ENCODE peak calls at places on chromosomes 5 and 9, in eight cellular contexts. One of them, this sample, is unnamed.

GRCh38 chr9:99103505-99103904 is 1.4 kb upstream of the TGFBR1 start:
- DNase-seq in fibroblast of mammary gland: no peak
- DNase-seq in AG04450: no peak
- DNase-seq in pancreas: no peak
- DNase-seq in lung: no peak
- DNase-seq in RWPE2: no peak
- DNase-seq in cardiac muscle cell: peak; percentile 23
- DNase-seq in neural crest cell: no peak
- DNase-seq in this sample: no peak

GRCh38 chr5:9324348-9325056 is 221.4 kb downstream of the SEMA5A start:
- DNase-seq in fibroblast of mammary gland: peak; percentile 45
- DNase-seq in AG04450: no peak
- DNase-seq in pancreas: no peak
- DNase-seq in lung: no peak
- DNase-seq in RWPE2: no peak
- DNase-seq in cardiac muscle cell: no peak
- DNase-seq in neural crest cell: no peak
- DNase-seq in this sample: no peak

GRCh38 chr9:36725777-36726356 is 153.2 kb downstream of the MELK start:
- DNase-seq in fibroblast of mammary gland: no peak
- DNase-seq in AG04450: no peak
- DNase-seq in pancreas: no peak
- DNase-seq in lung: no peak
- DNase-seq in RWPE2: no peak
- DNase-seq in cardiac muscle cell: peak; percentile 67
- DNase-seq in neural crest cell: no peak
- DNase-seq in this sample: no peak

GRCh38 chr9:4686112-4686511 is 6.7 kb downstream of the CDC37L1 start:
- DNase-seq in fibroblast of mammary gland: no peak
- DNase-seq in AG04450: no peak
- DNase-seq in pancreas: no peak
- DNase-seq in lung: no peak
- DNase-seq in RWPE2: no peak
- DNase-seq in cardiac muscle cell: no peak
- DNase-seq in neural crest cell: no peak
- DNase-seq in this sample: no peak

GRCh38 chr5:59065551-59065950 is 482.7 kb downstream of the RAB3C start:
- DNase-seq in fibroblast of mammary gland: peak; percentile 89
- DNase-seq in AG04450: no peak
- DNase-seq in pancreas: no peak
- DNase-seq in lung: no peak
- DNase-seq in RWPE2: no peak
- DNase-seq in cardiac muscle cell: no peak
- DNase-seq in neural crest cell: no peak
- DNase-seq in this sample: no peak

GRCh38 chr5:112228672-112229071 is 190.4 kb downstream of the EPB41L4A start:
- DNase-seq in fibroblast of mammary gland: no peak
- DNase-seq in AG04450: no peak
- DNase-seq in pancreas: peak; percentile 93
- DNase-seq in lung: peak; percentile 95
- DNase-seq in RWPE2: peak; percentile 92
- DNase-seq in cardiac muscle cell: peak; percentile 88
- DNase-seq in neural crest cell: no peak
- DNase-seq in this sample: peak; percentile 86

GRCh38 chr9:1721219-1721618 is 293.9 kb upstream of the SMARCA2 start:
- DNase-seq in fibroblast of mammary gland: no peak
- DNase-seq in AG04450: no peak
- DNase-seq in pancreas: no peak
- DNase-seq in lung: no peak
- DNase-seq in RWPE2: no peak
- DNase-seq in cardiac muscle cell: no peak
- DNase-seq in neural crest cell: no peak
- DNase-seq in this sample: no peak

GRCh38 chr5:126900796-126901195 is 123.9 kb downstream of the LMNB1 start:
- DNase-seq in fibroblast of mammary gland: no peak
- DNase-seq in AG04450: no peak
- DNase-seq in pancreas: no peak
- DNase-seq in lung: no peak
- DNase-seq in RWPE2: no peak
- DNase-seq in cardiac muscle cell: no peak
- DNase-seq in neural crest cell: no peak
- DNase-seq in this sample: no peak

GRCh38 chr9:80012557-80013330 is 441.0 kb downstream of the TLE4 start:
- DNase-seq in fibroblast of mammary gland: no peak
- DNase-seq in AG04450: no peak
- DNase-seq in pancreas: no peak
- DNase-seq in lung: no peak
- DNase-seq in RWPE2: no peak
- DNase-seq in cardiac muscle cell: no peak
- DNase-seq in neural crest cell: no peak
- DNase-seq in this sample: no peak

GRCh38 chr5:14741721-14742426 is 77.4 kb downstream of the OTULIN start:
- DNase-seq in fibroblast of mammary gland: no peak
- DNase-seq in AG04450: no peak
- DNase-seq in pancreas: no peak
- DNase-seq in lung: no peak
- DNase-seq in RWPE2: no peak
- DNase-seq in cardiac muscle cell: no peak
- DNase-seq in neural crest cell: no peak
- DNase-seq in this sample: no peak

GRCh38 chr5:109888980-109889379 is 199.3 kb downstream of the MAN2A1 start:
- DNase-seq in fibroblast of mammary gland: no peak
- DNase-seq in AG04450: no peak
- DNase-seq in pancreas: no peak
- DNase-seq in lung: no peak
- DNase-seq in RWPE2: no peak
- DNase-seq in cardiac muscle cell: no peak
- DNase-seq in neural crest cell: no peak
- DNase-seq in this sample: no peak

GRCh38 chr9:124708633-124709032 is 62.5 kb downstream of the NR6A1 start:
- DNase-seq in fibroblast of mammary gland: peak; percentile 31
- DNase-seq in AG04450: no peak
- DNase-seq in pancreas: no peak
- DNase-seq in lung: no peak
- DNase-seq in RWPE2: no peak
- DNase-seq in cardiac muscle cell: peak; percentile 13
- DNase-seq in neural crest cell: no peak
- DNase-seq in this sample: no peak

GRCh38 chr9:127973169-127974001 is 7.4 kb downstream of the EEIG1 start:
- DNase-seq in fibroblast of mammary gland: no peak
- DNase-seq in AG04450: no peak
- DNase-seq in pancreas: peak; percentile 94
- DNase-seq in lung: no peak
- DNase-seq in RWPE2: no peak
- DNase-seq in cardiac muscle cell: no peak
- DNase-seq in neural crest cell: no peak
- DNase-seq in this sample: no peak

GRCh38 chr5:60843693-60844428 is at the start of gene ELOVL7:
- DNase-seq in fibroblast of mammary gland: peak; percentile 19
- DNase-seq in AG04450: no peak
- DNase-seq in pancreas: peak; percentile 92
- DNase-seq in lung: peak; percentile 80
- DNase-seq in RWPE2: peak; percentile 92
- DNase-seq in cardiac muscle cell: peak; percentile 88
- DNase-seq in neural crest cell: peak; percentile 53
- DNase-seq in this sample: peak; percentile 86

GRCh38 chr5:77258652-77259051 is 48.2 kb downstream of the PDE8B start:
- DNase-seq in fibroblast of mammary gland: no peak
- DNase-seq in AG04450: no peak
- DNase-seq in pancreas: no peak
- DNase-seq in lung: no peak
- DNase-seq in RWPE2: no peak
- DNase-seq in cardiac muscle cell: no peak
- DNase-seq in neural crest cell: no peak
- DNase-seq in this sample: no peak

GRCh38 chr5:77251921-77252320 is 41.4 kb downstream of the PDE8B start:
- DNase-seq in fibroblast of mammary gland: no peak
- DNase-seq in AG04450: no peak
- DNase-seq in pancreas: no peak
- DNase-seq in lung: no peak
- DNase-seq in RWPE2: no peak
- DNase-seq in cardiac muscle cell: no peak
- DNase-seq in neural crest cell: no peak
- DNase-seq in this sample: no peak

GRCh38 chr5:77259479-77259878 is 49.0 kb downstream of the PDE8B start:
- DNase-seq in fibroblast of mammary gland: no peak
- DNase-seq in AG04450: no peak
- DNase-seq in pancreas: no peak
- DNase-seq in lung: no peak
- DNase-seq in RWPE2: no peak
- DNase-seq in cardiac muscle cell: no peak
- DNase-seq in neural crest cell: no peak
- DNase-seq in this sample: no peak

GRCh38 chr5:77255617-77256016 is 45.1 kb downstream of the PDE8B start:
- DNase-seq in fibroblast of mammary gland: no peak
- DNase-seq in AG04450: no peak
- DNase-seq in pancreas: no peak
- DNase-seq in lung: no peak
- DNase-seq in RWPE2: no peak
- DNase-seq in cardiac muscle cell: no peak
- DNase-seq in neural crest cell: no peak
- DNase-seq in this sample: no peak

DNA sequence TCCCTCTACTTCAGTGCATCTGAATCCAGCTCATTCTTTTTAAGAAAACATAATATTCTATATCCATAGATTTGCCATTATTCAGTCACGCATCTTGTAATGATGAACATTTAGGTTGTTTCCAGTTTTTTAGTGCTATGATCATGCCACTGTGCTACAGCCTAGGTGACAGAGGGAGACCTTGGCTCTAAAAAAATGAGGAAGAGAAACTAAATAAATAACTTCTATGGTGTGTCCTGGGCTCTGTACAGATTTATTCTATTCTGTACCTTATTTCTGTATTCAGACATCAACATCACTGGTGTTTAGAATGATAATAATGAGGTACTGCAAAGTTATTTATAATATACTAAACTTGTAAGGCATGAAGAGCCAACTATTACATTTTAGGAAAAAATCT is 45.9 kb downstream of the PDE8B start:
- DNase-seq in fibroblast of mammary gland: no peak
- DNase-seq in AG04450: no peak
- DNase-seq in pancreas: no peak
- DNase-seq in lung: no peak
- DNase-seq in RWPE2: no peak
- DNase-seq in cardiac muscle cell: no peak
- DNase-seq in neural crest cell: no peak
- DNase-seq in this sample: no peak
- TF ChIP-seq CTCF in fibroblast of mammary gland: no peak
- TF ChIP-seq CTCF in AG04450: no peak
- TF ChIP-seq CTCF in pancreas: no peak
- TF ChIP-seq CTCF in lung: no peak
- TF ChIP-seq CTCF in RWPE2: no peak
- TF ChIP-seq CTCF in cardiac muscle cell: no peak
- TF ChIP-seq CTCF in neural crest cell: no peak
- TF ChIP-seq CTCF in this sample: no peak

GRCh38 chr5:75336625-75337336 is at the start of gene HMGCR:
- DNase-seq in fibroblast of mammary gland: peak; percentile 100
- DNase-seq in AG04450: peak; percentile 98
- DNase-seq in pancreas: peak; percentile 99
- DNase-seq in lung: peak; percentile 99
- DNase-seq in RWPE2: peak; percentile 100
- DNase-seq in cardiac muscle cell: peak; percentile 99
- DNase-seq in neural crest cell: peak; percentile 92
- DNase-seq in this sample: peak; percentile 99
- TF ChIP-seq CTCF in fibroblast of mammary gland: peak; percentile 28
- TF ChIP-seq CTCF in AG04450: no peak
- TF ChIP-seq CTCF in pancreas: no peak
- TF ChIP-seq CTCF in lung: peak; percentile 0
- TF ChIP-seq CTCF in RWPE2: peak; percentile 74
- TF ChIP-seq CTCF in cardiac muscle cell: peak; percentile 7
- TF ChIP-seq CTCF in neural crest cell: peak; percentile 43
- TF ChIP-seq CTCF in this sample: no peak

DNA sequence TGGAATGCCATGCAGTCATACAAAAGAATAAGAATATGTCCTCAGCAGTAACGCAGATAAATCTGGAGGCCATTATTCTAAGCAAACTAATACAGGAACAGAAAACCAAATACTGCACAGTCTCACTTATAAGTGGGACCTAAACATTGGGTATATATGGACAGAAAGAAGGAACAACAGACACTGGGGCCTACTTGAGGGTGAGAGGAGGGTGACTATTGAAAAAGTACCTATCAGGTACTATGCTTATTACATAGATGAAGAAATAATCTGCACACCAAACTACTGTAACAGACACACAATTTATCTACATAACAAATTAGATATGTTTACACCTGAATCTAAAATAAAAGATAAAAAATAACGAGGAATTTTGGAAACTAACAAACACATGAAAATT is 38.8 kb downstream of the MEIKIN start:
- DNase-seq in fibroblast of mammary gland: no peak
- DNase-seq in AG04450: no peak
- DNase-seq in pancreas: no peak
- DNase-seq in lung: no peak
- DNase-seq in RWPE2: no peak
- DNase-seq in cardiac muscle cell: no peak
- DNase-seq in neural crest cell: no peak
- DNase-seq in this sample: no peak
- TF ChIP-seq CTCF in fibroblast of mammary gland: no peak
- TF ChIP-seq CTCF in AG04450: no peak
- TF ChIP-seq CTCF in pancreas: no peak
- TF ChIP-seq CTCF in lung: no peak
- TF ChIP-seq CTCF in RWPE2: no peak
- TF ChIP-seq CTCF in cardiac muscle cell: no peak
- TF ChIP-seq CTCF in neural crest cell: no peak
- TF ChIP-seq CTCF in this sample: no peak

GRCh38 chr5:6418679-6419276 is 29.9 kb upstream of the UBE2QL1 start:
- DNase-seq in fibroblast of mammary gland: no peak
- DNase-seq in AG04450: no peak
- DNase-seq in pancreas: no peak
- DNase-seq in lung: no peak
- DNase-seq in RWPE2: no peak
- DNase-seq in cardiac muscle cell: no peak
- DNase-seq in neural crest cell: no peak
- DNase-seq in this sample: no peak

GRCh38 chr5:6423327-6424109 is 25.1 kb upstream of the UBE2QL1 start:
- DNase-seq in fibroblast of mammary gland: no peak
- DNase-seq in AG04450: no peak
- DNase-seq in pancreas: no peak
- DNase-seq in lung: no peak
- DNase-seq in RWPE2: no peak
- DNase-seq in cardiac muscle cell: no peak
- DNase-seq in neural crest cell: no peak
- DNase-seq in this sample: no peak

GRCh38 chr5:6419340-6419852 is 29.3 kb upstream of the UBE2QL1 start:
- DNase-seq in fibroblast of mammary gland: no peak
- DNase-seq in AG04450: no peak
- DNase-seq in pancreas: peak; percentile 25
- DNase-seq in lung: no peak
- DNase-seq in RWPE2: no peak
- DNase-seq in cardiac muscle cell: no peak
- DNase-seq in neural crest cell: no peak
- DNase-seq in this sample: no peak

DNA sequence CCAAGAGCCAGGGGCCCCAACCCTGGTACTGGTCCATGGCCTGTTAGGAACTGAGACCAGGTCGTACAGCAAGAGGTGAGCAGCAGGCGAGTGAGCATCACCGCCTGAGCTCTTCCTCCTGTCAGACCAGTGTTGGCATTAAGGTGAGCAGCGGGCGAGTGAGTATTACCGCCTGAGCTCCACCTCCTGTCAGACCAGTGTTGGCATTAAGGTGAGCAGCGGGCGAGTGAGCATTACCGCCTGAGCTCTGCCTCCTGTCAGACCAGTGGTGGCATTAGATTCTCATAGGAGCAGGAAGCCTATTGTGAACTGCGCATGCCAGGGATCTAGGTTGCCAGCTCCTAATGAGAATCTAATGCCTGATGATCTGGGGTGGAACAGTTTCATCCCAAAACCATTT is 31.0 kb upstream of the UBE2QL1 start:
- DNase-seq in fibroblast of mammary gland: no peak
- DNase-seq in AG04450: no peak
- DNase-seq in pancreas: no peak
- DNase-seq in lung: no peak
- DNase-seq in RWPE2: no peak
- DNase-seq in cardiac muscle cell: no peak
- DNase-seq in neural crest cell: no peak
- DNase-seq in this sample: no peak
- TF ChIP-seq CTCF in fibroblast of mammary gland: no peak
- TF ChIP-seq CTCF in AG04450: no peak
- TF ChIP-seq CTCF in pancreas: no peak
- TF ChIP-seq CTCF in lung: no peak
- TF ChIP-seq CTCF in RWPE2: no peak
- TF ChIP-seq CTCF in cardiac muscle cell: no peak
- TF ChIP-seq CTCF in neural crest cell: no peak
- TF ChIP-seq CTCF in this sample: no peak